ENCODE peak calls at places on chromosomes 5 and 9, in eight cellular contexts. A is left lung, Q is RWPE1, L is SJCRH30, O is prostate gland, C is psoas muscle, S is stomach, G is mammary epithelial cell. K is an unnamed sample.
A peak's percentile ranks its signal among the peaks of the same experiment; 100 is the strongest.

GRCh38 chr9:136693135-136693489 is 5.9 kb upstream of the AGPAT2 start:
- DNase-seq in C (no peak), Q (no peak), S (no peak), O (no peak), A (no peak), G (no peak), L (no peak), K (no peak)

GRCh38 chr5:129904102-129904666 is at the start of gene CHSY3:
- DNase-seq in C (peak; percentile 87), A (peak; percentile 94), G (peak; percentile 86), L (peak; percentile 73), Q (peak; percentile 80), O (peak; percentile 78), S (peak; percentile 80), K (peak; percentile 77)

GRCh38 chr9:117114768-117115167 is 300.1 kb downstream of the ASTN2 start:
- DNase-seq in S (no peak), O (no peak), L (no peak), G (no peak), C (no peak), Q (no peak), A (no peak), K (no peak)

GRCh38 chr5:56647109-56647863 is 168.1 kb upstream of the MAP3K1 start:
- DNase-seq in L (no peak), S (no peak), C (no peak), G (no peak), Q (no peak), O (no peak), A (no peak), K (no peak)

GRCh38 chr9:131543141-131543540 is 2.2 kb upstream of the PRRT1B start:
- DNase-seq in S (no peak), G (no peak), C (no peak), A (no peak), L (no peak), Q (no peak), O (no peak), K (no peak)

GRCh38 chr5:132363431-132364112 is 5.9 kb upstream of the SLC22A5 start:
- DNase-seq in G (peak; percentile 95), C (no peak), L (peak; percentile 34), A (no peak), S (no peak), Q (peak; percentile 88), O (peak; percentile 76), K (peak; percentile 29)

GRCh38 chr9:115117999-115118470 is at the start of gene TNC:
- DNase-seq in A (peak; percentile 71), S (peak; percentile 36), Q (peak; percentile 80), G (peak; percentile 92), C (peak; percentile 54), O (peak; percentile 38), L (peak; percentile 96), K (peak; percentile 96)

GRCh38 chr9:131027048-131027871 is 18.3 kb downstream of the LAMC3 start:
- DNase-seq in A (peak; percentile 13), Q (no peak), O (no peak), C (no peak), G (no peak), S (no peak), L (no peak), K (no peak)

GRCh38 chr5:68778467-68778866 is 315.3 kb upstream of the SLC30A5 start:
- DNase-seq in S (no peak), A (no peak), C (no peak), O (no peak), Q (no peak), L (no peak), G (peak; percentile 13), K (no peak)

GRCh38 chr5:66408561-66408960 is 187.6 kb upstream of the MAST4 start:
- DNase-seq in G (no peak), Q (no peak), S (no peak), O (no peak), C (no peak), A (no peak), L (no peak), K (no peak)

GRCh38 chr5:153831976-153832375 is 206.7 kb downstream of the FAM114A2 start:
- DNase-seq in Q (peak; percentile 53), O (no peak), L (peak; percentile 22), S (no peak), A (no peak), C (no peak), G (no peak), K (peak; percentile 54)

GRCh38 chr9:80175286-80175906 is 603.6 kb downstream of the TLE4 start:
- DNase-seq in C (no peak), G (peak; percentile 16), O (no peak), Q (peak; percentile 31), L (peak; percentile 43), A (no peak), S (peak; percentile 39), K (peak; percentile 56)

GRCh38 chr5:31173621-31174020 is 19.9 kb upstream of the CDH6 start:
- DNase-seq in G (no peak), S (no peak), O (no peak), L (peak; percentile 13), C (no peak), A (no peak), Q (no peak), K (no peak)

GRCh38 chr9:79023134-79023577 is 548.6 kb upstream of the TLE4 start:
- DNase-seq in L (no peak), G (peak; percentile 93), S (no peak), Q (peak; percentile 95), O (no peak), C (no peak), A (no peak), K (no peak)
- H3K27ac ChIP-seq in L (peak overlapping the region; percentile 25), G (peak overlapping the region; percentile 89), S (no peak overlapping the region), Q (no peak overlapping the region), O (no peak overlapping the region), C (no peak overlapping the region), A (no peak overlapping the region), K (no peak overlapping the region)

GRCh38 chr5:80141681-80142080 is 106.5 kb downstream of the THBS4 start:
- DNase-seq in Q (no peak), A (no peak), L (no peak), C (no peak), G (no peak), O (no peak), S (no peak), K (no peak)

GRCh38 chr5:80139573-80139972 is 104.4 kb downstream of the THBS4 start:
- DNase-seq in L (no peak), O (no peak), Q (no peak), S (no peak), G (no peak), A (no peak), C (no peak), K (no peak)

GRCh38 chr5:80140496-80140895 is 105.3 kb downstream of the THBS4 start:
- DNase-seq in Q (no peak), C (no peak), A (no peak), G (no peak), O (no peak), S (no peak), L (no peak), K (no peak)

GRCh38 chr5:80142996-80143395 is 107.8 kb downstream of the THBS4 start:
- DNase-seq in Q (no peak), G (no peak), L (no peak), C (no peak), S (no peak), A (no peak), O (no peak), K (no peak)

DNA sequence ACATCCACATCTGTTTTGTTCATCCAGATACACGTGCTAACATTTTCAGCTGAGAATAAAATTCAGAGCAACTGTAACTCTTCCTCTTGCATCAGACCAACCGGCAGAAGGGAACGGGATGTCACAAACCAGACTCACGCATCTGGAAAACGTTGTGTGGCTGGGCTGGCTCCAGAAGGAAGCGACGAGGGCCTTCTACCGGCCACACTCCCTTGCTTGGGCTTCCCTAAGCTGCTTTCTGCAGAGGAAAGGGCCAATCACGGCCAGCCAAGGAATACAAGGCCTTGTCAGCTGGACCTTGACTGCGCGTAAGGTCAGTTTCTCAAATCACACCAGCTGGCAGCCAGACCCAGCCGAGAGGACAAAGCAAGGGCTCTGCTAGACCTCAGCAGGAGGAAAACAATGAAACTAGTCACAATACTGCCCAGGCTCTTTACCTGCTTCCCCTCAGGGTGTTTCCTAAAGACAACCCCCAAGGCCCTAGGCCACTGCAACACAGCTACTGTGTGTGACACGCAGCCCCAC is 106.1 kb downstream of the THBS4 start:
- DNase-seq in L (peak; percentile 53), S (peak; percentile 42), G (no peak), O (peak; percentile 17), A (peak; percentile 78), Q (no peak), C (peak; percentile 85), K (no peak)
- H3K27ac ChIP-seq in L (peak overlapping the region; percentile 56), S (peak overlapping the region; percentile 89), G (no peak overlapping the region), O (peak overlapping the region; percentile 49), A (peak overlapping the region; percentile 81), Q (peak overlapping the region; percentile 8), C (peak overlapping the region; percentile 80), K (peak overlapping the region; percentile 47)

DNA sequence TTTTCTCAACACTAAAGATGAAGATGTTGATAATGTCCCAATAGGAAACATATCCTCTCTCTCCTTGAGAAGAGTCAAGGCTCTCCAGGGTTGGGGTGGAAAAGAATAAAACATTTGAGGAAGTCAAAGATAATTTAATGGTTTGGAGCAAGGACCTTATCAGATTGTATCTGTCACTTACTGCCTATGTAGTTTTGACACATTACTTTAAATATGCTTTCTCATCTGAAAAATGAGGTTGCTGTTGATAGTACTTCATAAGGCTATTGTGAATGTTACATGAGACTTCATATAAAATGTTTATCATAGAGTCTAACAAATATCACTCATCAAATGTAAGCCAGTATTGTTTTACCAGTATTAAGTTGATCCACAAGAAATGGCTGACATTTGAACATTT is 48.7 kb downstream of the BAAT start:
- DNase-seq in C (no peak), A (no peak), O (no peak), Q (no peak), L (no peak), S (no peak), G (no peak), K (no peak)
- H3K27ac ChIP-seq in C (no peak overlapping the region), A (no peak overlapping the region), O (no peak overlapping the region), Q (no peak overlapping the region), L (no peak overlapping the region), S (no peak overlapping the region), G (no peak overlapping the region), K (no peak overlapping the region)

GRCh38 chr9:87036482-87036881 is 89.2 kb upstream of the GAS1 start:
- DNase-seq in L (no peak), S (no peak), G (no peak), O (no peak), Q (no peak), C (no peak), A (no peak), K (no peak)

GRCh38 chr9:87034891-87035290 is 87.6 kb upstream of the GAS1 start:
- DNase-seq in S (no peak), C (no peak), O (no peak), A (no peak), L (no peak), Q (no peak), G (no peak), K (no peak)

GRCh38 chr9:87040410-87041009 is 93.2 kb upstream of the GAS1 start:
- DNase-seq in S (no peak), C (no peak), G (no peak), O (no peak), L (peak; percentile 13), A (no peak), Q (no peak), K (no peak)

GRCh38 chr9:87039809-87040392 is 92.6 kb upstream of the GAS1 start:
- DNase-seq in Q (peak; percentile 22), C (no peak), S (no peak), L (peak; percentile 13), O (no peak), A (no peak), G (peak; percentile 68), K (peak; percentile 15)

DNA sequence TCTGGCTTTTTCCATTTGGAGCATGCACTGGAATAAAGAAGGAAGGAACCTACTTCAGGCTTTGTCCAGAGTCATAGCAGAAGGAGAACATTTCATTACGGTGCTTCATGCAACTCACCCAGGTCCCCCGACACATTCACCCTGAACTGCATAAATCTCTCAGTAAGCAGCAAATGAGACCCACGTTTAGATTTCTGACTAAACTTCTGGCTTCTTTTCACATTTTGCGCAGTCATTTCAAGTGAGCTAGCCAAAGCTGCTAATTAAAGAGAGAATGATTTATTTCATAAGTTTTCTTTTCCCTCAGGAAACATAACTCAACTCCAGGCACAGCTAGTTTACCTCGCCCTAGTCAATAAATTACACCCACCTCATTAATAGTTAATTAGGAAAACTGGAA is 88.6 kb upstream of the GAS1 start:
- DNase-seq in L (no peak), S (no peak), C (no peak), O (no peak), G (no peak), A (no peak), Q (no peak), K (no peak)
- H3K27ac ChIP-seq in L (no peak overlapping the region), S (peak overlapping the region; percentile 84), C (no peak overlapping the region), O (no peak overlapping the region), G (no peak overlapping the region), A (no peak overlapping the region), Q (no peak overlapping the region), K (peak overlapping the region; percentile 12)